ENCODE peak calls at places on chromosome 2, in seven cellular contexts. One of them, this sample, is unnamed.

GRCh38 chr2:164714471-164714870 is 93.2 kb upstream of the GRB14 start:
- DNase-seq in HCT116: no peak
- DNase-seq in GM12878: no peak
- DNase-seq in fibroblast of lung: no peak
- DNase-seq in neural progenitor cell: no peak
- DNase-seq in IMR-90: no peak
- DNase-seq in astrocyte: no peak
- DNase-seq in this sample: no peak

GRCh38 chr2:37389984-37390765 is 45.7 kb downstream of the QPCT start:
- DNase-seq in GM12878: peak; percentile 94
- DNase-seq in HCT116: peak; percentile 28
- DNase-seq in IMR-90: peak; percentile 96
- DNase-seq in astrocyte: peak; percentile 89
- DNase-seq in neural progenitor cell: no peak
- DNase-seq in fibroblast of lung: peak; percentile 91
- DNase-seq in this sample: no peak

GRCh38 chr2:139217641-139218040 is 437.5 kb upstream of the NXPH2 start:
- DNase-seq in IMR-90: no peak
- DNase-seq in GM12878: no peak
- DNase-seq in HCT116: no peak
- DNase-seq in neural progenitor cell: no peak
- DNase-seq in fibroblast of lung: no peak
- DNase-seq in astrocyte: no peak
- DNase-seq in this sample: no peak

GRCh38 chr2:188314314-188315054 is 22.8 kb downstream of the GULP1 start:
- DNase-seq in HCT116: no peak
- DNase-seq in astrocyte: peak; percentile 85
- DNase-seq in IMR-90: no peak
- DNase-seq in fibroblast of lung: peak; percentile 88
- DNase-seq in neural progenitor cell: peak; percentile 2
- DNase-seq in GM12878: no peak
- DNase-seq in this sample: no peak

GRCh38 chr2:226985227-226985946 is 149.5 kb downstream of the RHBDD1 start:
- DNase-seq in HCT116: peak; percentile 56
- DNase-seq in IMR-90: peak; percentile 83
- DNase-seq in fibroblast of lung: peak; percentile 61
- DNase-seq in astrocyte: peak; percentile 44
- DNase-seq in neural progenitor cell: peak; percentile 69
- DNase-seq in GM12878: peak; percentile 43
- DNase-seq in this sample: no peak

GRCh38 chr2:37885329-37885993 is 39.6 kb upstream of the RMDN2 start:
- DNase-seq in astrocyte: no peak
- DNase-seq in neural progenitor cell: peak; percentile 16
- DNase-seq in fibroblast of lung: no peak
- DNase-seq in IMR-90: no peak
- DNase-seq in GM12878: no peak
- DNase-seq in HCT116: no peak
- DNase-seq in this sample: no peak

GRCh38 chr2:152336854-152337510 is 2.0 kb downstream of the FMNL2 start:
- DNase-seq in astrocyte: peak; percentile 62
- DNase-seq in IMR-90: peak; percentile 53
- DNase-seq in HCT116: no peak
- DNase-seq in GM12878: no peak
- DNase-seq in neural progenitor cell: peak; percentile 56
- DNase-seq in fibroblast of lung: peak; percentile 72
- DNase-seq in this sample: no peak

GRCh38 chr2:42722328-42723190 is 41.4 kb downstream of the OXER1 start:
- DNase-seq in GM12878: peak; percentile 91
- DNase-seq in astrocyte: peak; percentile 93
- DNase-seq in HCT116: no peak
- DNase-seq in IMR-90: peak; percentile 89
- DNase-seq in neural progenitor cell: peak; percentile 37
- DNase-seq in fibroblast of lung: peak; percentile 95
- DNase-seq in this sample: no peak

GRCh38 chr2:159195719-159196118 is 90.8 kb downstream of the WDSUB1 start:
- DNase-seq in astrocyte: no peak
- DNase-seq in HCT116: no peak
- DNase-seq in neural progenitor cell: no peak
- DNase-seq in GM12878: no peak
- DNase-seq in IMR-90: no peak
- DNase-seq in fibroblast of lung: no peak
- DNase-seq in this sample: no peak

GRCh38 chr2:20479835-20480234 is 33.0 kb downstream of the RHOB start:
- DNase-seq in IMR-90: no peak
- DNase-seq in GM12878: no peak
- DNase-seq in astrocyte: no peak
- DNase-seq in neural progenitor cell: no peak
- DNase-seq in fibroblast of lung: no peak
- DNase-seq in HCT116: no peak
- DNase-seq in this sample: no peak

GRCh38 chr2:173720310-173720709 is 244.9 kb downstream of the SP3 start:
- DNase-seq in neural progenitor cell: no peak
- DNase-seq in IMR-90: peak; percentile 60
- DNase-seq in HCT116: no peak
- DNase-seq in fibroblast of lung: peak; percentile 55
- DNase-seq in astrocyte: peak; percentile 42
- DNase-seq in GM12878: no peak
- DNase-seq in this sample: no peak

GRCh38 chr2:241736111-241736510 is 1.7 kb downstream of the D2HGDH start:
- DNase-seq in IMR-90: no peak
- DNase-seq in neural progenitor cell: no peak
- DNase-seq in GM12878: no peak
- DNase-seq in astrocyte: no peak
- DNase-seq in HCT116: no peak
- DNase-seq in fibroblast of lung: no peak
- DNase-seq in this sample: no peak

GRCh38 chr2:241734208-241734466 is 293 bp upstream of the D2HGDH start:
- DNase-seq in GM12878: no peak
- DNase-seq in neural progenitor cell: no peak
- DNase-seq in IMR-90: no peak
- DNase-seq in HCT116: no peak
- DNase-seq in fibroblast of lung: no peak
- DNase-seq in astrocyte: no peak
- DNase-seq in this sample: no peak

GRCh38 chr2:241733391-241734207 is 831 bp upstream of the D2HGDH start:
- DNase-seq in IMR-90: no peak
- DNase-seq in neural progenitor cell: no peak
- DNase-seq in fibroblast of lung: no peak
- DNase-seq in GM12878: no peak
- DNase-seq in astrocyte: no peak
- DNase-seq in HCT116: no peak
- DNase-seq in this sample: no peak

GRCh38 chr2:241738040-241738686 is 3.7 kb downstream of the D2HGDH start:
- DNase-seq in HCT116: no peak
- DNase-seq in GM12878: no peak
- DNase-seq in neural progenitor cell: no peak
- DNase-seq in astrocyte: no peak
- DNase-seq in fibroblast of lung: no peak
- DNase-seq in IMR-90: no peak
- DNase-seq in this sample: no peak

GRCh38 chr2:241734467-241735208 is at the start of gene D2HGDH:
- DNase-seq in GM12878: no peak
- DNase-seq in fibroblast of lung: peak; percentile 66
- DNase-seq in neural progenitor cell: peak; percentile 95
- DNase-seq in HCT116: peak; percentile 47
- DNase-seq in IMR-90: peak; percentile 67
- DNase-seq in astrocyte: peak; percentile 41
- DNase-seq in this sample: no peak
- H3K27ac ChIP-seq in GM12878: peak within 1 kb of the TSS; percentile 86
- H3K27ac ChIP-seq in fibroblast of lung: peak within 1 kb of the TSS; percentile 48
- H3K27ac ChIP-seq in neural progenitor cell: no peak within 1 kb of the TSS
- H3K27ac ChIP-seq in HCT116: peak within 1 kb of the TSS; percentile 99
- H3K27ac ChIP-seq in IMR-90: peak within 1 kb of the TSS; percentile 92
- H3K27ac ChIP-seq in astrocyte: peak within 1 kb of the TSS; percentile 59
- H3K27ac ChIP-seq in this sample: peak within 1 kb of the TSS; percentile 75

DNA sequence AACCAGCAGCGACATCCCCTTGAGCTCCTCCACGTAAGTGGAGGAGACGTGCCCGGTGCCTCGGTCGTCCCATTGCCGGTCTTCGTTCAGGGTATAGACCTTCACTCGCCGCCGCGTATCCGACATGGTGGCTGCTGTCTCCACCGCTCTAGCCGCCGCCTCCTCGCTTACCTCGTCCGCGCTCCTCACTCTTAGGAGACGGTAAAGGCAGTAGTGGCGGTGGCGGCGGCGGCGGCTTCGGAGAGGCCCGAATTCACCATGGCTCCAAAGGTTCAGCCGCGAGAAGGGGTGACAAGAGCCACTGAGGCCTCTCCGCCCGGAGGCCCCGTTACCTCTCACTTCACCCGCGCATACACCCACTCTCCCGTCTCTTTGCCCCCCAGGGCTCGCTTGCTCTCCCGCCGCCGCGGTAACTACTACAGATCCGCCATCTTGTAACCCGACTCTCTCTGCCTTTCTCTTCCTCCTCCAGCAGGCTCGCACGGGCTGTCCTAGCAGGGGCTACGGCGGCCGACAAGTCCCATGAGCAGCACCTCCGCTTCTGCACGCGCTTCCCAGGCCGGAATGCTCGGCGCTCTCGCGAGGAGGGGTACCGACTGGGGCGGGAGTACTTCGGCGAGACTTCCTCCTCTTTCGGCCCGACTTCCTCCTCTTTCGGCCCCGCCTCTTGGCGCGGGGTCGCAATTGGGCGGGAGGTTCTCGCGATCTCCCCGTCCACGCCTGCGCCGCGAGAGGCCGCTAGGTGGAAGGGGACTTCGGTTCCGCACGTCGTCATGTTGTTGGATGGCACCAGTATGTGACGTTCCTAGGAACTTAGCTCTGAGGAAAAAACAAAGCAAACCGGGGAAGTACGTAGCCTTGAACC is at the start of gene PPP4R3B:
- DNase-seq in astrocyte: peak; percentile 99
- DNase-seq in GM12878: peak; percentile 98
- DNase-seq in neural progenitor cell: peak; percentile 99
- DNase-seq in IMR-90: peak; percentile 100
- DNase-seq in HCT116: peak; percentile 98
- DNase-seq in fibroblast of lung: peak; percentile 100
- DNase-seq in this sample: peak; percentile 89
- H2AFZ ChIP-seq in astrocyte: peak within 1 kb of the TSS; percentile 82
- H2AFZ ChIP-seq in GM12878: peak within 1 kb of the TSS; percentile 90
- H2AFZ ChIP-seq in neural progenitor cell: peak within 1 kb of the TSS; percentile 85
- H2AFZ ChIP-seq in IMR-90: peak within 1 kb of the TSS; percentile 94
- H2AFZ ChIP-seq in HCT116: no peak within 1 kb of the TSS
- H2AFZ ChIP-seq in fibroblast of lung: peak within 1 kb of the TSS; percentile 75
- H2AFZ ChIP-seq in this sample: peak within 1 kb of the TSS; percentile 91

DNA sequence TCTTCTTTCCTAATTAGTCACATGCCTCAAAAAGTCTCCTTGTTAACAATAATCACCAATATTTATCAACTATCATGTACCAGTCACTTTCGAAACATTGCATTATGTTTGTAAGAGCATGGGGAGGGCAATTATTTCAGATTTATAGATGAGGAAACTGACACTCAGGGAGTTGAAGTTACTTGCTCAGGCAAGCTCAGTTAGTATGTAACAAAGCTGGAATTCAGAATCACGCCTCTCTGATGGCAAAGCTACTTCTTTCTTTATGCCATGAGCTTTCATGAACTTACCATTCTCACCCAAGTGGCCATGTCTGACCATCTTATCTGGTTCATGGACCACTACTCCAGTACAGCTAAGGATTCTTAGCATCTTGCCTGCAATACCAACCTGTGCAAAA is 183.4 kb upstream of the TANK start:
- DNase-seq in neural progenitor cell: no peak
- DNase-seq in GM12878: no peak
- DNase-seq in fibroblast of lung: no peak
- DNase-seq in IMR-90: no peak
- DNase-seq in HCT116: no peak
- DNase-seq in astrocyte: no peak
- DNase-seq in this sample: no peak
- H3K36me3 ChIP-seq in neural progenitor cell: no peaks in the 10 kb centered on the region
- H3K36me3 ChIP-seq in GM12878: no peaks in the 10 kb centered on the region
- H3K36me3 ChIP-seq in fibroblast of lung: no peaks in the 10 kb centered on the region
- H3K36me3 ChIP-seq in IMR-90: no peaks in the 10 kb centered on the region
- H3K36me3 ChIP-seq in HCT116: no peaks in the 10 kb centered on the region
- H3K36me3 ChIP-seq in astrocyte: no peaks in the 10 kb centered on the region
- H3K36me3 ChIP-seq in this sample: no peaks in the 10 kb centered on the region

DNA sequence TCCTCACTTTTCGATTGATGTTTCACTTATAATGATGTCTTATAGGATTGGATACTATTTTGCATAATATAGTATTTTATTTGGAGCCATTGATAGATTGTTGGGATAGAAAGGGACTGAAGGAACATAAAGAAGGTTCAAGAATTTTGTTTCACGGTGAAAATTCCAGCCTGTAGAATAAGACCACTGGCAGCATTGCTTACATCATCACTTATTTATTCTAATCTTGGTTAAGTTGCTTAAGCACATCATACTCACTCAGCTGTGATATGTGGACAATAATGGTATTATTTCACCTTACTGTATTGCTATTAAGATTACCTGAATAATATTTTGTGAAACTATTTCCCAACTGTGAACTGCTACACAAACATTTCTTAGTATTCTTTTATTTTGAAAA is 118.3 kb downstream of the FIGN start:
- DNase-seq in astrocyte: no peak
- DNase-seq in GM12878: no peak
- DNase-seq in fibroblast of lung: no peak
- DNase-seq in HCT116: no peak
- DNase-seq in neural progenitor cell: no peak
- DNase-seq in IMR-90: no peak
- DNase-seq in this sample: no peak
- H3K27ac ChIP-seq in astrocyte: no peak overlapping the region
- H3K27ac ChIP-seq in GM12878: no peak overlapping the region
- H3K27ac ChIP-seq in fibroblast of lung: no peak overlapping the region
- H3K27ac ChIP-seq in HCT116: no peak overlapping the region
- H3K27ac ChIP-seq in neural progenitor cell: peak overlapping the region; percentile 7
- H3K27ac ChIP-seq in IMR-90: no peak overlapping the region
- H3K27ac ChIP-seq in this sample: no peak overlapping the region

GRCh38 chr2:26245810-26246209 is 1.1 kb downstream of the HADHB start:
- DNase-seq in GM12878: peak; percentile 53
- DNase-seq in IMR-90: peak; percentile 40
- DNase-seq in fibroblast of lung: peak; percentile 24
- DNase-seq in astrocyte: peak; percentile 10
- DNase-seq in neural progenitor cell: no peak
- DNase-seq in HCT116: no peak
- DNase-seq in this sample: no peak
- H2AFZ ChIP-seq in GM12878: no peak overlapping the region
- H2AFZ ChIP-seq in IMR-90: no peak overlapping the region
- H2AFZ ChIP-seq in fibroblast of lung: no peak overlapping the region
- H2AFZ ChIP-seq in astrocyte: peak overlapping the region; percentile 91
- H2AFZ ChIP-seq in neural progenitor cell: peak overlapping the region; percentile 45
- H2AFZ ChIP-seq in HCT116: no peak overlapping the region
- H2AFZ ChIP-seq in this sample: no peak overlapping the region

GRCh38 chr2:186664644-186665043 is 29.2 kb upstream of the FAM171B start:
- DNase-seq in astrocyte: no peak
- DNase-seq in neural progenitor cell: no peak
- DNase-seq in fibroblast of lung: no peak
- DNase-seq in HCT116: no peak
- DNase-seq in GM12878: no peak
- DNase-seq in IMR-90: no peak
- DNase-seq in this sample: no peak
- H3K36me3 ChIP-seq in astrocyte: peaks cover 59% of the 10 kb centered on the region
- H3K36me3 ChIP-seq in neural progenitor cell: peaks cover 9% of the 10 kb centered on the region
- H3K36me3 ChIP-seq in fibroblast of lung: peaks cover 2% of the 10 kb centered on the region
- H3K36me3 ChIP-seq in HCT116: peaks cover 5% of the 10 kb centered on the region
- H3K36me3 ChIP-seq in GM12878: peaks cover 11% of the 10 kb centered on the region
- H3K36me3 ChIP-seq in IMR-90: peaks cover 24% of the 10 kb centered on the region
- H3K36me3 ChIP-seq in this sample: peaks cover 11% of the 10 kb centered on the region

DNA sequence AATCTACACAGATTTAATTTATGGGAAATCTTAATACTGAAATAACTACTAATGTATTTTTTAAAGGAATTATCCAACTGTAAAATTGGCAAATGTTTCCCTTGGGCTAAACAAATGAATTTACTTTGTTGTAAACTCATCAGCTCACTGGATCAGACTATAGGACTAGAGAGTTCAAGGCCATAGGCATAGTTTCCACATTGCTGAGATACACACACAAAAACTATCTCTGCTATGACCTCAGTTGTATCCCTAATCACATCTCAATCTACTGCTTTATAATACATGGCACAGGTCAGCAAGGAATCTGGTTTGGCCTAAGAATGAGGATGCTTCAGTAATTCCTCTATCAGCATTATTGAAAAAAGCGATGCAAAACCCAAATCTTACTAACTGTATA is 101.1 kb upstream of the SLC39A10 start:
- DNase-seq in IMR-90: no peak
- DNase-seq in astrocyte: no peak
- DNase-seq in neural progenitor cell: no peak
- DNase-seq in HCT116: no peak
- DNase-seq in fibroblast of lung: no peak
- DNase-seq in GM12878: no peak
- DNase-seq in this sample: no peak
- H3K27ac ChIP-seq in IMR-90: no peak overlapping the region
- H3K27ac ChIP-seq in astrocyte: no peak overlapping the region
- H3K27ac ChIP-seq in neural progenitor cell: no peak overlapping the region
- H3K27ac ChIP-seq in HCT116: no peak overlapping the region
- H3K27ac ChIP-seq in fibroblast of lung: no peak overlapping the region
- H3K27ac ChIP-seq in GM12878: no peak overlapping the region
- H3K27ac ChIP-seq in this sample: no peak overlapping the region